ENCODE peak calls at places on chromosomes 1 and 21, in five cellular contexts. C is SK-N-SH, I is K562, V is HepG2, Z is H1. L is an unnamed sample.

GRCh38 chr1:22039594-22040347 is 12.7 kb upstream of the CDC42 start:
- DNase-seq in I (peak), V (no peak), Z (no peak), C (no peak), L (peak)

GRCh38 chr1:210262167-210262896 is 29.7 kb downstream of the SERTAD4 start:
- DNase-seq in I (no peak), V (peak), C (peak), Z (no peak), L (no peak)

GRCh38 chr1:71081697-71082080 is 854 bp upstream of the ZRANB2 start:
- DNase-seq in V (no peak), I (peak), Z (no peak), C (peak), L (no peak)

GRCh38 chr1:36539526-36539925 is 56.8 kb upstream of the CSF3R start:
- DNase-seq in C (no peak), V (no peak), I (no peak), Z (no peak), L (no peak)

GRCh38 chr21:44902268-44903053 is 18.2 kb downstream of the ITGB2 start:
- DNase-seq in I (no peak), Z (no peak), C (no peak), V (no peak), L (no peak)

GRCh38 chr1:32321712-32322291 is 14.2 kb downstream of the MARCKSL1 start:
- DNase-seq in I (no peak), C (no peak), Z (no peak), V (peak), L (no peak)

GRCh38 chr1:116433283-116434257 is 60.5 kb downstream of the ATP1A1 start:
- DNase-seq in V (peak), I (peak), Z (no peak), C (no peak), L (no peak)

GRCh38 chr21:41781047-41781405 is 14.2 kb upstream of the RIPK4 start:
- DNase-seq in Z (no peak), C (no peak), I (no peak), V (no peak), L (no peak)

GRCh38 chr21:15149825-15150224 is 85.0 kb upstream of the NRIP1 start:
- DNase-seq in V (peak), I (no peak), C (no peak), Z (no peak), L (no peak)

GRCh38 chr1:59776960-59777852 is 37.5 kb upstream of the HOOK1 start:
- DNase-seq in V (no peak), C (no peak), I (no peak), Z (no peak), L (no peak)

GRCh38 chr21:41488080-41488479 is 19.9 kb downstream of the TMPRSS2 start:
- DNase-seq in V (no peak), I (no peak), C (no peak), Z (no peak), L (no peak)

GRCh38 chr1:207858806-207859205 is 52.1 kb downstream of the CD34 start:
- DNase-seq in C (no peak), Z (no peak), V (peak), I (no peak), L (no peak)

GRCh38 chr1:46334030-46334384 is 6.6 kb upstream of the NSUN4 start:
- DNase-seq in V (no peak), C (no peak), Z (no peak), I (no peak), L (no peak)

DNA sequence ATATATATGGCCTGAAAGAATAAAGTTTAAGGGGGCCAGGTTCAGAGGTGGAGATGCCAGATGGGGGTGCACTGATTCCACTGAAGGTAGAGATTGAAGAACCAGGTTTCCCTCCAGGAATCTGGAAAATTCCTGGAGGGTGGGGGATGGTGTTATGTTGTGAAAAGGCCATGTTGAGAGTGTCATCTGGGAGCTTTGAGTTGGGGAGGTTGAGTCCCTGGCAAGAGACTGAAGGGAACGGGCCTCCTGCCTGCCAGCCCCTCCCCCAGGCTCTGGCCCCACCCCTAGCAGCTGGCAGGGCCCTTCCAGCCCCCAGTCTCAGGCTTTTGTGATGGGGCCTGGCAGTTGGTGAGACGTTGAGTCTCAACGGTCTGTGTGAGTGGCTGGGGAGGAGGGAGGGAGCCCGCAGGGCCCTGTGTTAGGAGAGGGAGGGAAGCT is 4.1 kb downstream of the PTPRU start:
- DNase-seq in V (no peak), I (no peak), C (peak), Z (peak), L (no peak)
- TF ChIP-seq YY1 in V (no peak), I (no peak), C (no peak), Z (peak), L (no peak)

GRCh38 chr1:110021285-110021684 is 13.1 kb upstream of the STRIP1 start:
- DNase-seq in I (no peak), C (no peak), V (no peak), Z (no peak), L (no peak)
- TF ChIP-seq EP300 in I (no peak), C (no peak), V (no peak), Z (no peak), L (no peak)

GRCh38 chr1:183604048-183604808 is 14.0 kb upstream of the NCF2 start:
- DNase-seq in C (no peak), V (no peak), I (peak), Z (no peak), L (peak)
- TF ChIP-seq YY1 in C (no peak), V (no peak), I (no peak), Z (no peak), L (no peak)

DNA sequence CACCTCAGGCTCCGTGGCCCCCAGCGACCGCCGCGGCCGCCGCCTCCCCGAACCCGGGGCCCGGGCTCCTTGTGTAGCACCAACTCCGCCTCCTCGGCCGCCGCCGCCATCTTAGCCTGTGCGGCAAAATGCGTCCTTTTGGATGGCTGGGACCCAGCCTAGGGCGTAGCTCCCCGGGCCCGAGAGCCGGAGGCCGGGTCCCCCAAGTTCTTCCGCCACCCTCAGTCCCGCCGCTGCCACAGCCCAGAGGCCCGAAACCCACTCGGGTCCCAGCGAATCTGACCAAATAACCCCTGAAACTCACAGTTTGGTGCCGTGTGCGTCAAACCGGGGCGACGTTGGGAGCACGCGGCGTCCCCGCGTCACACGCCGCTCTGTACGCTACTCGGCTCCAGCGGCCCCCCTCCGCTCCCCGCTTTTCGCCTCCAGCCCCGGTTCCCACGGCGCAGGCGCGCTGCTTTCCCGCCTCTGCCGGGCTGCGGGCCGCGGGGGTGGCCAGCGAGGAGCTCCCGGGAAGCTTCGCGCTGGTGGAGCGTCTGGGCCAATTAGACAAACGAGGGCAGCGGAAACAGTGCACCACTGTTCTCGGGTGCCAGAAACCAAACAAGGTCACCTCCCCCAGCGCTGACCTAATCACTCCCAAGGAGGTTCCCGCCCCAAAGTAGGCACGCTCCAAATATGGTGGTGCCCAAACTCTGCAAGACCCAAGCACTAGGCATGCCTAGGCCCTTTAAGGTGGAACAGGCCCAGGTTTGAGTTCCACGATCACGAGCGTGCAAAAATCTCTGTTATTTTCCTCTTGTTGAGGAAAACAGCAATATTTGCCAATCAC is at the start of gene ZNF644:
- DNase-seq in C (peak), V (peak), Z (peak), I (peak), L (peak)
- TF ChIP-seq EP300 in C (no peak), V (peak), Z (no peak), I (peak), L (no peak)

DNA sequence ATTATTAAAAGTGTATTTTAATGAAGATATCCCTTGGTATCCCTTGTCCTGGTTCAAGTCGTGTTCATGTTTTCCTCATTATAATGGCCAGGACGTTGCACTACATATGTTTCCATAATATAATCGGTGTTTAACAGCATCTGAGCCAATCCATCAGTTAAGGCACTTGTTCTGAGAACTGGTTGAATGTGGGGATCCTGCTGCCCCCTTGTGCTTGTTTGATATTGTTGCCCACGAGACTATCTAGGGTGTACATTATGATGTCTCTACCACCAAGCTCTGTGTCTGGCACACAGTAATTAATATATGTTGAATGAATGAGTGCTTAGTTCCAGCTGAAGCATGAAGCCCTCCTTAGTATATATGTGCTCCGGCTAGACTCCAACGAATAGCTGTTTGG is 193.0 kb downstream of the CACNA1E start:
- DNase-seq in V (peak), Z (no peak), I (peak), C (peak), L (peak)
- TF ChIP-seq YY1 in V (no peak), Z (no peak), I (no peak), C (no peak), L (no peak)

DNA sequence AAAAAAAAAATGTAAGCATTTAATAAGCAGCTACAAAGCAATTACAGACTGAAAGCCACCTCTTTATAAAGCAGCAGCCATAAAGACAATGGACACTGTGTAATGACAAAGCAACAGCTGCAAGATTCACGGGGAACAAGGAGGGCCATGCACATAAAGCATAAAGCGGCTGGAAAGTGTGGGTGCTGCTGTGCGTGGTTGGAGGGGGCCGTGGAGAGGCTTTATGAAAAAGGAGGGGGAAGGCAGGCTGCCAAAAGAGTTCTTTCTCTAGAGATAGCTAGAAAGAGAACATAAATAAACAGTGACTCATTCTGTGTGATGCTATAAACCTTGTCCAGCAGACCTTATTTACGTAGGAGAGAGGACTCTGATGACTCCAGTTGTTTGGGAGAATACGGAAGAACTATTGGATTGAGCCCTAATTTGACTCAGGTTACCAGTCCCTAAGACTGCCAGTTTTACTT is 49.3 kb downstream of the ADAMTS1 start:
- DNase-seq in Z (no peak), C (peak), I (no peak), V (no peak), L (no peak)
- TF ChIP-seq EP300 in Z (no peak), C (no peak), I (no peak), V (no peak), L (no peak)

GRCh38 chr1:88191917-88192316 is 492.2 kb upstream of the PKN2 start:
- DNase-seq in I (no peak), Z (no peak), V (no peak), C (no peak), L (peak)
- TF ChIP-seq YY1 in I (no peak), Z (no peak), V (no peak), C (no peak), L (no peak)

DNA sequence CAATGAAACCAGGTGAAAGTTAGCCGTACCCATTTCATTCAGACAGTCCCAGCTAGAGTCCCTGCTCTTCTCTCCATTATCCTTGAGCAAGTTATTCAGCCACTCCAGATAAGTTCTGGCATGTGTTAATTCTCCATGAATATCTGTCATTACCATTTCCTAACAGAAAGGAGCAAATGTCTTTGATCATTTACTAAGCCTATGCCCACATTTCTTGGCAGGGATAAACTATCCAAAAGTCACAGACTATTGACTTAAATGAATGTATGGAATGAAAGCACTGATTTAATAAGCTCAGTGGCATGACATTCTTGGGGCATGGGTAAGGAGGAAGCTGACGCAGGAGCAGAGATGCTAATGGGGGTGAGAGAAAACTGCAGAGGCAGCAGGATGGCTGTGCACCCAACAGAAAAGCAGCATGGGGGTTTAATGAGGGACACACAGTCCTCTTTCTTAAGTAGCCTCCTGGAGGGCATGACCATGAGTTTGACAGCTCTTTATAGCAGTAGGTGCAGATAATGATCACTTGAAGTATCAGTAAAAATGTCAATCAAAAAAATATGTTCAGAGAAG is 17.6 kb upstream of the DHCR24 start:
- DNase-seq in C (no peak), V (no peak), I (no peak), Z (no peak), L (no peak)
- TF ChIP-seq EP300 in C (peak), V (no peak), I (no peak), Z (no peak), L (no peak)

L was measured in GM12878.